ENCODE peak calls at places on chromosomes 3 and 15, in seven cellular contexts. V is amniotic epithelial cell; G is MCF 10A; C is stimulated activated CD4-positive, alpha-beta T cell treated with anti-CD3 and anti-CD28 coated beads, Interleukin-4, amount 100 ng/mL, for 48 hours; Q is LoVo; W is GM12891; B is EL. Y is an unnamed sample.
A peak's percentile ranks its signal among the peaks of the same experiment; 100 is the strongest.

GRCh38 chr3:174857301-174857700 is 1.8 kb upstream of the NAALADL2 start:
- DNase-seq in V (no peak), G (no peak), C (no peak), Q (no peak), W (no peak), B (no peak), Y (no peak)

GRCh38 chr15:56582785-56583184 is 117.8 kb upstream of the MNS1 start:
- DNase-seq in V (peak; percentile 59), G (no peak), C (no peak), Q (no peak), W (no peak), B (peak; percentile 30), Y (no peak)

GRCh38 chr3:47594792-47595191 is 16.1 kb upstream of the CSPG5 start:
- DNase-seq in V (no peak), G (peak; percentile 58), C (no peak), Q (no peak), W (no peak), B (no peak), Y (peak; percentile 70)

GRCh38 chr3:126353694-126354321 is 3.4 kb downstream of the KLF15 start:
- DNase-seq in V (no peak), G (no peak), C (no peak), Q (no peak), W (no peak), B (no peak), Y (no peak)

GRCh38 chr3:54530091-54530490 is 397.8 kb downstream of the LRTM1 start:
- DNase-seq in V (no peak), G (no peak), C (no peak), Q (no peak), W (no peak), B (no peak), Y (no peak)

GRCh38 chr15:99568548-99569352 is 3.0 kb downstream of the MEF2A start:
- DNase-seq in V (peak; percentile 36), G (no peak), C (no peak), Q (no peak), W (no peak), B (peak; percentile 25), Y (no peak)

GRCh38 chr3:124817079-124817478 is 70.1 kb downstream of the ITGB5 start:
- DNase-seq in V (no peak), G (no peak), C (no peak), Q (no peak), W (no peak), B (no peak), Y (no peak)

GRCh38 chr3:168162172-168162571 is 66.4 kb upstream of the GOLIM4 start:
- DNase-seq in V (peak; percentile 8), G (no peak), C (no peak), Q (no peak), W (no peak), B (no peak), Y (no peak)

GRCh38 chr15:95182081-95182480 is 950.7 kb downstream of the MCTP2 start:
- DNase-seq in V (no peak), G (no peak), C (no peak), Q (no peak), W (no peak), B (no peak), Y (no peak)

GRCh38 chr15:51678081-51678480 is 3.2 kb upstream of the SCG3 start:
- DNase-seq in V (peak; percentile 15), G (peak; percentile 43), C (no peak), Q (no peak), W (no peak), B (no peak), Y (peak; percentile 72)

GRCh38 chr15:97728791-97729190 is 231.7 kb upstream of the ARRDC4 start:
- DNase-seq in V (no peak), G (no peak), C (no peak), Q (no peak), W (no peak), B (no peak), Y (no peak)

GRCh38 chr3:187807086-187807862 is 62.0 kb upstream of the BCL6 start:
- DNase-seq in V (peak; percentile 77), G (peak; percentile 50), C (peak; percentile 39), Q (no peak), W (no peak), B (peak; percentile 42), Y (peak; percentile 92)

GRCh38 chr3:45055411-45056143 is 29.5 kb downstream of the CLEC3B start:
- DNase-seq in V (peak; percentile 80), G (peak; percentile 51), C (no peak), Q (no peak), W (no peak), B (peak; percentile 78), Y (no peak)

GRCh38 chr3:184262166-184262926 is 993 bp upstream of the CAMK2N2 start:
- DNase-seq in V (no peak), G (no peak), C (no peak), Q (no peak), W (no peak), B (no peak), Y (no peak)

Y was measured in bronchial epithelial cell.